ENCODE peak calls at places on chromosomes 13 and 19, in four cellular contexts. One of them, this sample, is unnamed.

GRCh38 chr13:49669735-49670309 is 21.5 kb downstream of the EBPL start:
- DNase-seq in WERI-Rb-1: peak
- DNase-seq in esophagus squamous epithelium: no peak
- DNase-seq in foreskin fibroblast: peak
- DNase-seq in this sample: peak

GRCh38 chr19:53328967-53329366 is 4.6 kb upstream of the ZNF845 start:
- DNase-seq in WERI-Rb-1: no peak
- DNase-seq in esophagus squamous epithelium: no peak
- DNase-seq in foreskin fibroblast: peak
- DNase-seq in this sample: peak

GRCh38 chr13:98297043-98297442 is 120.0 kb upstream of the RNF113B start:
- DNase-seq in WERI-Rb-1: no peak
- DNase-seq in esophagus squamous epithelium: no peak
- DNase-seq in foreskin fibroblast: no peak
- DNase-seq in this sample: no peak

GRCh38 chr13:113903361-113903760 is 39.5 kb upstream of the GAS6 start:
- DNase-seq in WERI-Rb-1: no peak
- DNase-seq in esophagus squamous epithelium: no peak
- DNase-seq in foreskin fibroblast: peak
- DNase-seq in this sample: peak

GRCh38 chr13:24264976-24265375 is 44.4 kb upstream of the C1QTNF9 start:
- DNase-seq in WERI-Rb-1: no peak
- DNase-seq in esophagus squamous epithelium: no peak
- DNase-seq in foreskin fibroblast: no peak
- DNase-seq in this sample: no peak

GRCh38 chr19:3827306-3827705 is 41.1 kb upstream of the MATK start:
- DNase-seq in WERI-Rb-1: no peak
- DNase-seq in esophagus squamous epithelium: no peak
- DNase-seq in foreskin fibroblast: no peak
- DNase-seq in this sample: no peak

GRCh38 chr19:44702551-44703176 is 3.7 kb downstream of the CEACAM16 start:
- DNase-seq in WERI-Rb-1: no peak
- DNase-seq in esophagus squamous epithelium: no peak
- DNase-seq in foreskin fibroblast: no peak
- DNase-seq in this sample: no peak

GRCh38 chr19:34734601-34735103 is 609 bp downstream of the ZNF181 start:
- DNase-seq in WERI-Rb-1: no peak
- DNase-seq in esophagus squamous epithelium: no peak
- DNase-seq in foreskin fibroblast: no peak
- DNase-seq in this sample: no peak

GRCh38 chr13:33927315-33927714 is 109.4 kb downstream of the RFC3 start:
- DNase-seq in WERI-Rb-1: no peak
- DNase-seq in esophagus squamous epithelium: no peak
- DNase-seq in foreskin fibroblast: peak
- DNase-seq in this sample: peak

GRCh38 chr13:80979035-80979641 is 638.2 kb upstream of the SPRY2 start:
- DNase-seq in WERI-Rb-1: peak
- DNase-seq in esophagus squamous epithelium: no peak
- DNase-seq in foreskin fibroblast: peak
- DNase-seq in this sample: peak

GRCh38 chr13:44331912-44332840 is 41.4 kb upstream of the SERP2 start:
- DNase-seq in WERI-Rb-1: peak
- DNase-seq in esophagus squamous epithelium: no peak
- DNase-seq in foreskin fibroblast: peak
- DNase-seq in this sample: peak

GRCh38 chr13:24923305-24923640 is 159.3 kb downstream of the RNF17 start:
- DNase-seq in WERI-Rb-1: no peak
- DNase-seq in esophagus squamous epithelium: no peak
- DNase-seq in foreskin fibroblast: peak
- DNase-seq in this sample: peak

GRCh38 chr13:98869408-98870090 is 108.3 kb downstream of the DOCK9 start:
- DNase-seq in WERI-Rb-1: no peak
- DNase-seq in esophagus squamous epithelium: no peak
- DNase-seq in foreskin fibroblast: no peak
- DNase-seq in this sample: no peak

GRCh38 chr13:45162194-45162593 is 38.7 kb downstream of the KCTD4 start:
- DNase-seq in WERI-Rb-1: no peak
- DNase-seq in esophagus squamous epithelium: no peak
- DNase-seq in foreskin fibroblast: peak
- DNase-seq in this sample: peak

GRCh38 chr19:42606660-42607351 is 12.1 kb upstream of the CEACAM8 start:
- DNase-seq in WERI-Rb-1: peak
- DNase-seq in esophagus squamous epithelium: no peak
- DNase-seq in foreskin fibroblast: peak
- DNase-seq in this sample: peak

GRCh38 chr13:26247608-26248007 is 6.3 kb upstream of the CDK8 start:
- DNase-seq in WERI-Rb-1: no peak
- DNase-seq in esophagus squamous epithelium: no peak
- DNase-seq in foreskin fibroblast: no peak
- DNase-seq in this sample: no peak

GRCh38 chr19:40584007-40584406 is 7.3 kb downstream of the SHKBP1 start:
- DNase-seq in WERI-Rb-1: no peak
- DNase-seq in esophagus squamous epithelium: no peak
- DNase-seq in foreskin fibroblast: no peak
- DNase-seq in this sample: no peak

GRCh38 chr19:43316591-43317319 is 36.7 kb upstream of the CD177 start:
- DNase-seq in WERI-Rb-1: peak
- DNase-seq in esophagus squamous epithelium: no peak
- DNase-seq in foreskin fibroblast: peak
- DNase-seq in this sample: peak

GRCh38 chr13:52599037-52599852 is 43.0 kb upstream of the HNRNPA1L2 start:
- DNase-seq in WERI-Rb-1: no peak
- DNase-seq in esophagus squamous epithelium: no peak
- DNase-seq in foreskin fibroblast: peak
- DNase-seq in this sample: peak

GRCh38 chr19:16445238-16446107 is 26.3 kb downstream of the EPS15L1 start:
- DNase-seq in WERI-Rb-1: no peak
- DNase-seq in esophagus squamous epithelium: no peak
- DNase-seq in foreskin fibroblast: peak
- DNase-seq in this sample: peak

GRCh38 chr19:19661141-19661674 is 2.3 kb downstream of the ATP13A1 start:
- DNase-seq in WERI-Rb-1: no peak
- DNase-seq in esophagus squamous epithelium: no peak
- DNase-seq in foreskin fibroblast: no peak
- DNase-seq in this sample: no peak

GRCh38 chr13:41361501-41361900 is 50.4 kb downstream of the NAA16 start:
- DNase-seq in WERI-Rb-1: no peak
- DNase-seq in esophagus squamous epithelium: no peak
- DNase-seq in foreskin fibroblast: no peak
- DNase-seq in this sample: no peak
- H3K4me3 ChIP-seq in WERI-Rb-1: no peak
- H3K4me3 ChIP-seq in esophagus squamous epithelium: no peak
- H3K4me3 ChIP-seq in foreskin fibroblast: no peak
- H3K4me3 ChIP-seq in this sample: no peak

GRCh38 chr19:1221141-1221903 is 15.7 kb downstream of the STK11 start:
- DNase-seq in WERI-Rb-1: peak
- DNase-seq in esophagus squamous epithelium: no peak
- DNase-seq in foreskin fibroblast: peak
- DNase-seq in this sample: peak

GRCh38 chr19:1223018-1223855 is 14.6 kb downstream of the CBARP start:
- DNase-seq in WERI-Rb-1: peak
- DNase-seq in esophagus squamous epithelium: no peak
- DNase-seq in foreskin fibroblast: peak
- DNase-seq in this sample: peak

GRCh38 chr19:1221904-1222255 is 15.9 kb downstream of the CBARP start:
- DNase-seq in WERI-Rb-1: no peak
- DNase-seq in esophagus squamous epithelium: no peak
- DNase-seq in foreskin fibroblast: no peak
- DNase-seq in this sample: no peak

GRCh38 chr19:1224047-1224825 is 13.6 kb downstream of the CBARP start:
- DNase-seq in WERI-Rb-1: no peak
- DNase-seq in esophagus squamous epithelium: no peak
- DNase-seq in foreskin fibroblast: no peak
- DNase-seq in this sample: no peak

DNA sequence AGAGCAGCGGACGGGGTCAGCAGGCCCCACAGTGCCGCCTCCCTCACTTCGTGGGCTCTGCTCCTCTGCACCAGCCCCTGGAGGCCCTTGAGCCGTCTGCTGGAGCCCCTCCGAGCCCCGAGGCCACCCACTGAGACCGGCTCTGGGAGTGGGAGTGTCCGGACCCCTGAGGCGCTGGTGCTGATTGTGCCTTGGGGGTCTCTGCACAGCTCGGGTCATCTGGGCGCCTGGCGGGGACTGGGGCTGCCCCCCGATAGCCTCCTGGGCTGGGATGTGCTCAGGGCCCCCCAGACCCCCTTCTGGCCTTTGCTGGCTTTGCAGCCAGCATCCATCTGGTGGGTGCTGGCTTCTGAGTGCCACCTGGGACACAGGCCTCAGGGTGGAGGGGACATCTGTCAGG is 15.4 kb downstream of the CBARP start:
- DNase-seq in WERI-Rb-1: peak
- DNase-seq in esophagus squamous epithelium: no peak
- DNase-seq in foreskin fibroblast: no peak
- DNase-seq in this sample: no peak
- TF ChIP-seq CTCF in WERI-Rb-1: peak
- TF ChIP-seq CTCF in esophagus squamous epithelium: no peak
- TF ChIP-seq CTCF in foreskin fibroblast: no peak
- TF ChIP-seq CTCF in this sample: no peak

GRCh38 chr19:2254052-2254872 is 2.0 kb downstream of the JSRP1 start:
- DNase-seq in WERI-Rb-1: no peak
- DNase-seq in esophagus squamous epithelium: no peak
- DNase-seq in foreskin fibroblast: no peak
- DNase-seq in this sample: no peak
- H3K4me3 ChIP-seq in WERI-Rb-1: no peak
- H3K4me3 ChIP-seq in esophagus squamous epithelium: no peak
- H3K4me3 ChIP-seq in foreskin fibroblast: no peak
- H3K4me3 ChIP-seq in this sample: no peak

DNA sequence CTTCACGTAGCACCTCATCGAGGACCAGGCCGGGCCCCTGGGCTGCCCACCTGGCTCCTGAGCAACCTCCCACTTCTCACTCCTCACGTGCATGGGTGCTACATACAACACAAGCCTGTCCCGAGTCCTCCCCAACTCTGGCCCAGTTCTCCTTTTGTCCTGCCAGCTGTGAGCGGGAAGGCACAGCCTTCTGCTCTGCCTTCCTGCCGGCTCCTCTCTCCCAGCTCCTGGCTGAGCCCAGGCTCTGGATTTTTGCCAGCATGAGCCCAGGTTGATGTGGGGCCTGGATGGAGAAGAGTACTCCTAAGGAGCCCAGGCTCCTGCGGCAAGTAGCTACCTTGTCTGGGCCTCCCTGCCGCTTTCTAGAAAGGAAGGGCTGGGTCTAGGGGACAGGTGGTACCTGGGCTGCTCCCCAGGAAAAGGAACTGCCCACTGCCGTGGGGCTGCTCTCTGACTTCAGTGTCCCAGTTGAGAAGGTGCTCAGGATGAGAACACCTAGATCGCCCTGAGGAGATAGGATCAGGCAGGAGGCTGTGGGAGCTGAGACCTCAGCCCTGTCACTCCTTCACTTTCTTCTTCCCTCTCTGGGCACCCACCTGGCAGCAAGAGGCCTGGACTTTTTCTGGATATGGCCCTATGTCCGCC is 23.6 kb downstream of the LYL1 start:
- DNase-seq in WERI-Rb-1: no peak
- DNase-seq in esophagus squamous epithelium: no peak
- DNase-seq in foreskin fibroblast: peak
- DNase-seq in this sample: no peak
- TF ChIP-seq CTCF in WERI-Rb-1: no peak
- TF ChIP-seq CTCF in esophagus squamous epithelium: no peak
- TF ChIP-seq CTCF in foreskin fibroblast: no peak
- TF ChIP-seq CTCF in this sample: no peak